ENCODE peak calls at places on chromosomes 3 and 15, in seven cellular contexts. Q, A, N, V, B, F and X are unnamed samples.

GRCh38 chr15:93110502-93111040 is 21.6 kb upstream of the RGMA start:
- DNase-seq in V (no peak), N (no peak), F (no peak), B (no peak), Q (no peak), A (no peak), X (no peak)

GRCh38 chr3:159785276-159785675 is 203.4 kb upstream of the IL12A start:
- DNase-seq in B (no peak), V (no peak), Q (no peak), A (no peak), N (no peak), F (no peak), X (no peak)

GRCh38 chr3:28940530-28940929 is 340.3 kb upstream of the RBMS3 start:
- DNase-seq in F (peak), V (peak), N (no peak), A (peak), Q (peak), B (no peak), X (no peak)

GRCh38 chr15:56205061-56205876 is 38.4 kb downstream of the RFX7 start:
- DNase-seq in F (no peak), A (no peak), N (no peak), V (no peak), B (no peak), Q (peak), X (no peak)

GRCh38 chr3:115552007-115552406 is 71.3 kb upstream of the GAP43 start:
- DNase-seq in N (no peak), Q (no peak), B (no peak), A (no peak), F (no peak), V (no peak), X (no peak)

GRCh38 chr15:67095834-67096366 is 30.5 kb downstream of the SMAD3 start:
- DNase-seq in B (no peak), V (no peak), F (no peak), N (no peak), Q (no peak), A (no peak), X (no peak)

GRCh38 chr15:60507596-60508424 is 28.9 kb upstream of the ICE2 start:
- DNase-seq in A (no peak), V (peak), Q (peak), N (no peak), B (peak), F (peak), X (peak)

GRCh38 chr3:45832691-45833090 is 9.2 kb downstream of the LZTFL1 start:
- DNase-seq in Q (no peak), A (no peak), F (no peak), V (no peak), N (no peak), B (no peak), X (no peak)

GRCh38 chr3:172094621-172095557 is 55.5 kb downstream of the FNDC3B start:
- DNase-seq in V (no peak), N (no peak), F (no peak), B (no peak), A (no peak), Q (peak), X (peak)

GRCh38 chr3:194691481-194692281 is 6.0 kb downstream of the FAM43A start:
- DNase-seq in A (no peak), V (no peak), N (no peak), B (no peak), F (no peak), Q (no peak), X (no peak)

GRCh38 chr3:122705379-122705778 is 24.7 kb downstream of the PARP14 start:
- DNase-seq in V (no peak), F (no peak), Q (no peak), N (no peak), A (no peak), B (no peak), X (no peak)

GRCh38 chr3:143840636-143841035 is 7.6 kb downstream of the SLC9A9 start:
- DNase-seq in Q (no peak), F (no peak), V (no peak), A (no peak), B (no peak), N (no peak), X (no peak)

GRCh38 chr3:135453333-135453732 is 512.2 kb upstream of the PPP2R3A start:
- DNase-seq in A (no peak), F (no peak), V (no peak), B (no peak), N (no peak), Q (no peak), X (no peak)

GRCh38 chr3:6805236-6805635 is 55.7 kb upstream of the GRM7 start:
- DNase-seq in F (no peak), N (no peak), A (no peak), V (no peak), Q (no peak), B (no peak), X (no peak)

GRCh38 chr3:38139191-38139590 is 730 bp downstream of the MYD88 start:
- DNase-seq in B (no peak), A (no peak), F (no peak), Q (no peak), N (no peak), V (no peak), X (no peak)

GRCh38 chr15:78358114-78358513 is 18.0 kb downstream of the CRABP1 start:
- DNase-seq in V (no peak), B (no peak), N (no peak), A (no peak), F (no peak), Q (no peak), X (no peak)

GRCh38 chr3:104909188-104909587 is 457.5 kb upstream of the ALCAM start:
- DNase-seq in Q (no peak), N (no peak), V (no peak), A (no peak), B (no peak), F (no peak), X (no peak)

GRCh38 chr3:288383-288782 is 91.8 kb downstream of the CHL1 start:
- DNase-seq in F (no peak), V (no peak), Q (no peak), B (no peak), N (no peak), A (no peak), X (no peak)

GRCh38 chr3:14281053-14281452 is 102.4 kb downstream of the LSM3 start:
- DNase-seq in F (no peak), V (no peak), A (no peak), Q (no peak), N (no peak), B (no peak), X (no peak)

GRCh38 chr3:163368168-163368567 is 1710.1 kb downstream of the SI start:
- DNase-seq in F (peak), Q (no peak), B (no peak), V (no peak), A (no peak), N (no peak), X (no peak)

GRCh38 chr15:49135342-49135857 is 20.0 kb downstream of the COPS2 start:
- DNase-seq in Q (no peak), B (no peak), F (no peak), A (no peak), V (no peak), N (no peak), X (no peak)

GRCh38 chr3:17643691-17644090 is 98.7 kb downstream of the TBC1D5 start:
- DNase-seq in Q (no peak), A (no peak), B (no peak), V (no peak), N (no peak), F (peak), X (no peak)

GRCh38 chr15:37045859-37046318 is 54.5 kb downstream of the MEIS2 start:
- DNase-seq in N (peak), Q (no peak), V (no peak), F (no peak), A (no peak), B (no peak), X (no peak)

GRCh38 chr3:36525115-36525711 is 144.9 kb downstream of the STAC start:
- DNase-seq in N (no peak), B (no peak), Q (no peak), A (no peak), F (peak), V (no peak), X (no peak)

GRCh38 chr15:57427367-57427821 is 51.1 kb downstream of the CGNL1 start:
- DNase-seq in A (no peak), B (peak), Q (no peak), F (peak), N (peak), V (no peak), X (no peak)

GRCh38 chr3:123339302-123339701 is 109.6 kb downstream of the ADCY5 start:
- DNase-seq in V (no peak), B (no peak), A (no peak), Q (no peak), F (no peak), N (no peak), X (peak)

GRCh38 chr3:124986153-124987143 is 51.9 kb upstream of the MUC13 start:
- DNase-seq in N (peak), F (peak), Q (no peak), A (peak), V (peak), B (peak), X (no peak)

GRCh38 chr15:49852756-49853155 is 231.9 kb downstream of the DTWD1 start:
- DNase-seq in Q (no peak), A (no peak), F (no peak), B (no peak), V (no peak), N (no peak), X (no peak)

GRCh38 chr15:76793162-76793561 is 112.0 kb downstream of the SCAPER start:
- DNase-seq in N (no peak), Q (no peak), F (no peak), V (no peak), B (no peak), A (no peak), X (no peak)

GRCh38 chr3:153591566-153592221 is 429.7 kb downstream of the RAP2B start:
- DNase-seq in N (no peak), B (no peak), Q (peak), A (no peak), V (no peak), F (no peak), X (no peak)

GRCh38 chr3:2099779-2100191 is 1.1 kb downstream of the CNTN4 start:
- DNase-seq in F (no peak), A (no peak), B (no peak), V (no peak), Q (no peak), N (no peak), X (no peak)